ENCODE peak calls at places on chromosomes 6 and 20, in four cellular contexts. H is CD4-positive, CD25-positive, alpha-beta regulatory T cell; J is mucosa of gallbladder; B is activated CD8-positive, alpha-beta T cell treated with anti-CD3 and anti-CD28 coated beads, Interleukin-2, amount 10 ng/mL, durations not matched to agents 7 days and 5 days. R is an unnamed sample.

GRCh38 chr6:10259676-10260075 is 155.2 kb downstream of the TFAP2A start:
- DNase-seq in H (no peak), J (no peak), B (no peak), R (no peak)

GRCh38 chr20:63394069-63394468 is 32.9 kb upstream of the CHRNA4 start:
- DNase-seq in H (no peak), J (no peak), B (no peak), R (no peak)

GRCh38 chr20:5448449-5449118 is 131.8 kb upstream of the PROKR2 start:
- DNase-seq in H (peak; percentile 11), J (peak; percentile 56), B (peak; percentile 68), R (peak; percentile 64)

GRCh38 chr6:8108031-8108660 is 5.8 kb upstream of the EEF1E1 start:
- DNase-seq in H (no peak), J (no peak), B (no peak), R (no peak)

GRCh38 chr6:84771732-84772131 is 7.3 kb upstream of the TBX18 start:
- DNase-seq in H (no peak), J (no peak), B (no peak), R (no peak)

GRCh38 chr20:38320221-38320620 is 16.3 kb downstream of the BPI start:
- DNase-seq in H (no peak), J (no peak), B (no peak), R (no peak)

GRCh38 chr6:1756472-1757129 is 146.9 kb downstream of the FOXC1 start:
- DNase-seq in H (no peak), J (no peak), B (no peak), R (no peak)

GRCh38 chr20:52312131-52312729 is 120.7 kb upstream of the ZFP64 start:
- DNase-seq in H (peak; percentile 10), J (peak; percentile 49), B (peak; percentile 69), R (peak; percentile 70)

GRCh38 chr6:170182093-170182780 is 108.6 kb downstream of the DLL1 start:
- DNase-seq in H (no peak), J (peak; percentile 4), B (peak; percentile 9), R (no peak)

GRCh38 chr6:136717297-136717990 is 74.8 kb downstream of the MAP3K5 start:
- DNase-seq in H (no peak), J (no peak), B (no peak), R (no peak)

GRCh38 chr6:148231572-148231971 is 111.1 kb upstream of the SASH1 start:
- DNase-seq in H (no peak), J (no peak), B (no peak), R (no peak)

GRCh38 chr6:10794239-10794638 is 44.1 kb downstream of the MAK start:
- DNase-seq in H (no peak), J (no peak), B (no peak), R (no peak)

GRCh38 chr6:159880412-159880811 is 10.4 kb upstream of the MAS1 start:
- DNase-seq in H (no peak), J (no peak), B (no peak), R (no peak)

GRCh38 chr20:10662151-10662550 is 11.6 kb downstream of the JAG1 start:
- DNase-seq in H (no peak), J (no peak), B (no peak), R (no peak)

GRCh38 chr6:36028887-36029324 is 1.3 kb downstream of the MAPK14 start:
- DNase-seq in H (peak; percentile 43), J (peak; percentile 69), B (peak; percentile 79), R (peak; percentile 78)

GRCh38 chr6:35973670-35974222 is 50.7 kb downstream of the SLC26A8 start:
- DNase-seq in H (no peak), J (peak; percentile 55), B (no peak), R (peak; percentile 22)

GRCh38 chr6:105898286-105898685 is 187.8 kb upstream of the PRDM1 start:
- DNase-seq in H (no peak), J (no peak), B (no peak), R (no peak)

GRCh38 chr6:161486326-161486725 is 212.5 kb upstream of the AGPAT4 start:
- DNase-seq in H (no peak), J (peak; percentile 17), B (no peak), R (no peak)